ENCODE peak calls at places on chromosomes 13 and 19, in seven cellular contexts. D is RPMI7951; Z is occipital lobe; V is left cardiac atrium; I is activated CD4-positive, alpha-beta T cell treated with anti-CD3 and anti-CD28 coated beads, Interleukin-2, amount 50 U/mL, for 1 hour; B is AG08396; Q is GM10248. C is an unnamed sample.

GRCh38 chr13:91286317-91286716 is 61.2 kb upstream of the MIR17HG start:
- DNase-seq in D (no peak), Z (no peak), V (no peak), I (no peak), B (no peak), Q (no peak), C (no peak)

GRCh38 chr13:39317284-39317683 is 279.0 kb downstream of the NHLRC3 start:
- DNase-seq in D (peak), Z (peak), V (peak), I (no peak), B (peak), Q (no peak), C (no peak)

GRCh38 chr13:105432408-105432807 is 1103.1 kb downstream of the EFNB2 start:
- DNase-seq in D (no peak), Z (no peak), V (no peak), I (no peak), B (no peak), Q (no peak), C (no peak)

GRCh38 chr19:18173572-18174294 is at the start of gene IFI30:
- DNase-seq in D (peak), Z (no peak), V (peak), I (peak), B (peak), Q (peak), C (peak)

GRCh38 chr13:107767119-107767518 is 448.2 kb downstream of the LIG4 start:
- DNase-seq in D (no peak), Z (no peak), V (no peak), I (no peak), B (no peak), Q (no peak), C (no peak)

GRCh38 chr13:66887088-66887487 is 343.0 kb downstream of the PCDH9 start:
- DNase-seq in D (no peak), Z (no peak), V (no peak), I (no peak), B (no peak), Q (no peak), C (no peak)

GRCh38 chr13:112781287-112781686 is 91.4 kb downstream of the ATP11A start:
- DNase-seq in D (no peak), Z (no peak), V (no peak), I (no peak), B (no peak), Q (peak), C (no peak)

GRCh38 chr19:14770136-14770535 is 8.2 kb downstream of the ADGRE2 start:
- DNase-seq in D (no peak), Z (no peak), V (no peak), I (no peak), B (no peak), Q (no peak), C (no peak)

GRCh38 chr13:48853381-48854102 is 122.2 kb upstream of the FNDC3A start:
- DNase-seq in D (peak), Z (no peak), V (no peak), I (no peak), B (no peak), Q (no peak), C (no peak)

GRCh38 chr13:44159633-44160279 is 213.9 kb upstream of the SERP2 start:
- DNase-seq in D (peak), Z (peak), V (no peak), I (no peak), B (no peak), Q (no peak), C (no peak)

GRCh38 chr13:98992355-98992754 is 14.5 kb upstream of the DOCK9 start:
- DNase-seq in D (peak), Z (no peak), V (no peak), I (no peak), B (no peak), Q (no peak), C (no peak)

GRCh38 chr13:77510156-77510555 is 25.4 kb upstream of the SCEL start:
- DNase-seq in D (no peak), Z (no peak), V (no peak), I (no peak), B (no peak), Q (no peak), C (no peak)

GRCh38 chr13:101085551-101085950 is 330.8 kb downstream of the NALCN start:
- DNase-seq in D (no peak), Z (no peak), V (no peak), I (no peak), B (no peak), Q (no peak), C (no peak)

GRCh38 chr19:58520257-58520599 is 618 bp upstream of the ZBTB45 start:
- DNase-seq in D (no peak), Z (no peak), V (no peak), I (no peak), B (no peak), Q (no peak), C (no peak)